ENCODE peak calls at places on chromosomes 5 and 9, in seven cellular contexts. F is progenitor cell of endocrine pancreas; P is stimulated activated CD4-positive, alpha-beta T cell treated with anti-CD3 and anti-CD28 coated beads, Interleukin-12 subunit alpha, Interleukin-12 subunit beta, amount 100 ng/mL, for 4 hours; H is effector memory CD8-positive, alpha-beta T cell; W is stimulated activated naive CD8-positive, alpha-beta T cell treated with anti-CD3 and anti-CD28 coated beads, Interleukin-15, Interleukin-2, amounts not matched to agents 100 U/mL and 50 U/mL, for 24 hours; B is fibroblast of lung; G is stomach. Q is an unnamed sample.

GRCh38 chr5:150066901-150067396 is 19.4 kb downstream of the CSF1R start:
- DNase-seq in F (no peak), P (no peak), H (no peak), W (no peak), B (peak; percentile 60), G (no peak), Q (no peak)

GRCh38 chr5:89936576-89936975 is 473.0 kb downstream of the CETN3 start:
- DNase-seq in F (no peak), P (no peak), H (no peak), W (no peak), B (no peak), G (no peak), Q (no peak)

GRCh38 chr9:5549671-5550650 is 39.6 kb downstream of the PDCD1LG2 start:
- DNase-seq in F (no peak), P (no peak), H (no peak), W (no peak), B (peak; percentile 33), G (no peak), Q (no peak)

GRCh38 chr9:108191065-108191464 is 664.7 kb downstream of the ACTL7B start:
- DNase-seq in F (no peak), P (no peak), H (no peak), W (no peak), B (no peak), G (no peak), Q (no peak)

GRCh38 chr9:96327694-96328352 is 25.8 kb upstream of the HSD17B3 start:
- DNase-seq in F (no peak), P (peak; percentile 21), H (peak; percentile 53), W (peak; percentile 44), B (peak; percentile 72), G (peak; percentile 35), Q (no peak)

GRCh38 chr5:154868702-154869101 is 10.3 kb downstream of the CNOT8 start:
- DNase-seq in F (no peak), P (no peak), H (no peak), W (no peak), B (no peak), G (no peak), Q (no peak)

GRCh38 chr5:143205386-143205785 is 198.1 kb downstream of the NR3C1 start:
- DNase-seq in F (no peak), P (no peak), H (no peak), W (no peak), B (peak; percentile 87), G (no peak), Q (no peak)

GRCh38 chr9:73038089-73038509 is 85.2 kb upstream of the ALDH1A1 start:
- DNase-seq in F (no peak), P (no peak), H (no peak), W (no peak), B (peak; percentile 14), G (no peak), Q (no peak)

GRCh38 chr5:55585266-55585610 is 50.5 kb upstream of the PLPP1 start:
- DNase-seq in F (no peak), P (no peak), H (no peak), W (no peak), B (no peak), G (no peak), Q (no peak)

GRCh38 chr5:140116716-140117115 is 2.8 kb downstream of the PURA start:
- DNase-seq in F (no peak), P (no peak), H (no peak), W (no peak), B (no peak), G (no peak), Q (no peak)

GRCh38 chr9:92965759-92966517 is 18.6 kb downstream of the FGD3 start:
- DNase-seq in F (no peak), P (no peak), H (no peak), W (no peak), B (no peak), G (peak; percentile 23), Q (no peak)

GRCh38 chr9:21104787-21105186 is 27.0 kb upstream of the IFNB1 start:
- DNase-seq in F (no peak), P (no peak), H (no peak), W (no peak), B (no peak), G (no peak), Q (no peak)

GRCh38 chr9:136045595-136046554 is 49.2 kb downstream of the NACC2 start:
- DNase-seq in F (no peak), P (no peak), H (no peak), W (no peak), B (peak; percentile 73), G (peak; percentile 20), Q (no peak)

GRCh38 chr5:8729437-8729836 is 816.4 kb downstream of the SEMA5A start:
- DNase-seq in F (no peak), P (no peak), H (no peak), W (no peak), B (peak; percentile 70), G (no peak), Q (no peak)

GRCh38 chr5:132981288-132981687 is 17.9 kb upstream of the AFF4 start:
- DNase-seq in F (no peak), P (no peak), H (no peak), W (no peak), B (no peak), G (no peak), Q (no peak)

GRCh38 chr9:10268500-10269485 is 344.0 kb downstream of the PTPRD start:
- DNase-seq in F (no peak), P (no peak), H (no peak), W (no peak), B (peak; percentile 66), G (peak; percentile 53), Q (no peak)

GRCh38 chr5:148452499-148453193 is 68.9 kb downstream of the FBXO38 start:
- DNase-seq in F (no peak), P (no peak), H (no peak), W (no peak), B (no peak), G (no peak), Q (no peak)

GRCh38 chr9:37005517-37006140 is 28.4 kb downstream of the PAX5 start:
- DNase-seq in F (no peak), P (no peak), H (no peak), W (no peak), B (no peak), G (no peak), Q (no peak)

GRCh38 chr9:4830699-4831098 is 38.0 kb downstream of the RCL1 start:
- DNase-seq in F (no peak), P (no peak), H (no peak), W (no peak), B (no peak), G (no peak), Q (no peak)

GRCh38 chr9:90444609-90445008 is 198.0 kb downstream of the DIRAS2 start:
- DNase-seq in F (no peak), P (no peak), H (no peak), W (no peak), B (no peak), G (no peak), Q (no peak)

GRCh38 chr9:128863647-128864046 is 18.1 kb downstream of the KYAT1 start:
- DNase-seq in F (peak; percentile 86), P (peak; percentile 86), H (peak; percentile 84), W (peak; percentile 90), B (peak; percentile 51), G (peak; percentile 80), Q (peak; percentile 45)

GRCh38 chr5:115813719-115814118 is 2.7 kb downstream of the CDO1 start:
- DNase-seq in F (no peak), P (no peak), H (no peak), W (no peak), B (no peak), G (no peak), Q (no peak)

GRCh38 chr9:99822596-99823391 is 1.1 kb downstream of the NR4A3 start:
- DNase-seq in F (no peak), P (peak; percentile 32), H (peak; percentile 55), W (peak; percentile 62), B (peak; percentile 60), G (peak; percentile 42), Q (no peak)

GRCh38 chr5:30930736-30931135 is 262.8 kb upstream of the CDH6 start:
- DNase-seq in F (no peak), P (no peak), H (no peak), W (no peak), B (no peak), G (no peak), Q (no peak)

GRCh38 chr9:134661791-134662142 is 20.2 kb downstream of the COL5A1 start:
- DNase-seq in F (no peak), P (no peak), H (no peak), W (no peak), B (no peak), G (no peak), Q (no peak)